ENCODE peak calls at places on chromosomes 13 and 19, in nine cellular contexts. R is activated naive CD4-positive, alpha-beta T cell treated with anti-CD3 and anti-CD28 coated beads, Interleukin-2, amount 50 U/mL, for 72 hours; V is effector CD4-positive, alpha-beta T cell; B is activated CD4-positive, alpha-beta T cell treated with anti-CD3 and anti-CD28 coated beads, Interleukin-2, amount 50 U/mL, for 48 hours; T is iPS-NIHi11; K is T-helper 17 cell; O is activated T-helper 2 cell treated with anti-CD3 and anti-CD28 coated beads, Interferon-gamma antibody, Interleukin-2, Interleukin-4, amounts not matched to agents 10 μg/mL and 5 μg/mL and 100 μg/mL, durations not matched to agents 14 hours and 24 hours and 36 hours; W is GF-D8; E is EL. X is an unnamed sample.

GRCh38 chr13:30159446-30159839 is 147.9 kb downstream of the KATNAL1 start:
- DNase-seq in R (peak), V (no peak), B (peak), T (no peak), K (no peak), O (no peak), W (no peak), E (peak), X (no peak)

GRCh38 chr13:49220856-49221614 is 897 bp downstream of the MLNR start:
- DNase-seq in R (no peak), V (no peak), B (peak), T (peak), K (no peak), O (no peak), W (no peak), E (peak), X (no peak)

GRCh38 chr13:63075126-63075525 is 1659.5 kb upstream of the PCDH20 start:
- DNase-seq in R (no peak), V (no peak), B (no peak), T (no peak), K (no peak), O (no peak), W (no peak), E (no peak), X (no peak)

GRCh38 chr13:34114581-34114980 is 296.6 kb downstream of the RFC3 start:
- DNase-seq in R (no peak), V (no peak), B (no peak), T (no peak), K (no peak), O (no peak), W (no peak), E (no peak), X (no peak)

GRCh38 chr13:36030670-36031331 is 100.4 kb downstream of the DCLK1 start:
- DNase-seq in R (no peak), V (no peak), B (no peak), T (no peak), K (no peak), O (no peak), W (no peak), E (no peak), X (no peak)

GRCh38 chr19:6105444-6105843 is 4.9 kb downstream of the RFX2 start:
- DNase-seq in R (no peak), V (no peak), B (no peak), T (no peak), K (no peak), O (no peak), W (no peak), E (no peak), X (no peak)

GRCh38 chr19:858868-859843 is at the start of gene CFD:
- DNase-seq in R (no peak), V (no peak), B (no peak), T (no peak), K (no peak), O (no peak), W (peak), E (no peak), X (no peak)

GRCh38 chr13:50467156-50467814 is 376.2 kb downstream of the DLEU7 start:
- DNase-seq in R (no peak), V (no peak), B (no peak), T (no peak), K (no peak), O (no peak), W (no peak), E (no peak), X (no peak)

GRCh38 chr19:47471733-47472457 is at the start of gene SLC8A2:
- DNase-seq in R (no peak), V (peak), B (peak), T (peak), K (peak), O (peak), W (no peak), E (peak), X (no peak)

GRCh38 chr13:22800726-22801401 is 379.9 kb upstream of the SGCG start:
- DNase-seq in R (no peak), V (no peak), B (no peak), T (no peak), K (no peak), O (no peak), W (no peak), E (no peak), X (peak)

GRCh38 chr19:31356587-31357314 is 7.5 kb upstream of the TSHZ3 start:
- DNase-seq in R (peak), V (peak), B (peak), T (peak), K (peak), O (no peak), W (no peak), E (no peak), X (no peak)

GRCh38 chr19:38433268-38433733 is at the start of gene RYR1:
- DNase-seq in R (no peak), V (no peak), B (peak), T (peak), K (peak), O (peak), W (no peak), E (peak), X (no peak)

GRCh38 chr13:49113526-49114286 is 106.4 kb upstream of the MLNR start:
- DNase-seq in R (no peak), V (no peak), B (no peak), T (peak), K (no peak), O (no peak), W (no peak), E (peak), X (no peak)

X was measured in GM12878.